ENCODE peak calls at places on chromosomes 13 and 19, in six cellular contexts. V is GM12864, U is psoas muscle, F is endothelial cell of umbilical vein, I is bronchial epithelial cell, T is mesothelial cell of epicardium. D is an unnamed sample.
A peak's percentile ranks its signal among the peaks of the same experiment; 100 is the strongest.

GRCh38 chr13:99339736-99340392 is 32.7 kb upstream of the GPR183 start:
- DNase-seq in V (no peak), U (no peak), F (no peak), I (peak; percentile 22), T (no peak), D (no peak)

GRCh38 chr19:14683439-14683838 is 6.4 kb upstream of the ZNF333 start:
- DNase-seq in V (no peak), U (no peak), F (no peak), I (no peak), T (no peak), D (no peak)

GRCh38 chr19:51034704-51035103 is at the start of gene KLK12:
- DNase-seq in V (no peak), U (no peak), F (no peak), I (no peak), T (no peak), D (no peak)

GRCh38 chr13:46119883-46120614 is 15.2 kb upstream of the CPB2 start:
- DNase-seq in V (no peak), U (no peak), F (peak; percentile 73), I (peak; percentile 52), T (peak; percentile 57), D (no peak)

GRCh38 chr13:82661126-82661525 is 1221.1 kb downstream of the SLITRK1 start:
- DNase-seq in V (no peak), U (no peak), F (no peak), I (no peak), T (no peak), D (no peak)

GRCh38 chr13:68481130-68481529 is 1251.0 kb upstream of the PCDH9 start:
- DNase-seq in V (no peak), U (no peak), F (no peak), I (no peak), T (no peak), D (no peak)

GRCh38 chr13:49844191-49844590 is 51.7 kb upstream of the KPNA3 start:
- DNase-seq in V (no peak), U (no peak), F (no peak), I (no peak), T (no peak), D (no peak)

GRCh38 chr13:40401911-40402776 is 264.3 kb downstream of the FOXO1 start:
- DNase-seq in V (peak; percentile 64), U (peak; percentile 98), F (peak; percentile 93), I (peak; percentile 86), T (peak; percentile 76), D (peak; percentile 23)

GRCh38 chr19:38448225-38448624 is 14.7 kb downstream of the RYR1 start:
- DNase-seq in V (no peak), U (no peak), F (no peak), I (no peak), T (no peak), D (no peak)

GRCh38 chr13:35917252-35917941 is 213.8 kb downstream of the DCLK1 start:
- DNase-seq in V (no peak), U (no peak), F (no peak), I (no peak), T (no peak), D (no peak)

GRCh38 chr13:93700115-93700514 is 473.5 kb downstream of the GPC6 start:
- DNase-seq in V (no peak), U (no peak), F (no peak), I (no peak), T (no peak), D (no peak)

GRCh38 chr13:20193142-20193923 is 595 bp upstream of the GJB2 start:
- DNase-seq in V (no peak), U (no peak), F (no peak), I (no peak), T (peak; percentile 44), D (no peak)

GRCh38 chr19:18895038-18895827 is 725 bp downstream of the CERS1 start:
- DNase-seq in V (no peak), U (peak; percentile 57), F (peak; percentile 42), I (no peak), T (no peak), D (no peak)

GRCh38 chr13:42971670-42972355 is 20.2 kb downstream of the EPSTI1 start:
- DNase-seq in V (no peak), U (no peak), F (no peak), I (no peak), T (no peak), D (no peak)

GRCh38 chr19:54473071-54473941 is at the start of gene CDC42EP5:
- DNase-seq in V (no peak), U (peak; percentile 78), F (peak; percentile 90), I (peak; percentile 51), T (peak; percentile 90), D (no peak)

GRCh38 chr19:34151439-34151838 is 20.9 kb upstream of the LSM14A start:
- DNase-seq in V (no peak), U (no peak), F (no peak), I (no peak), T (no peak), D (no peak)

GRCh38 chr13:100946588-100946987 is 272.0 kb upstream of the TMTC4 start:
- DNase-seq in V (no peak), U (no peak), F (no peak), I (no peak), T (no peak), D (no peak)

GRCh38 chr13:32059511-32059984 is 28.0 kb downstream of the FRY start:
- DNase-seq in V (no peak), U (no peak), F (no peak), I (no peak), T (no peak), D (no peak)

GRCh38 chr13:52432456-52432855 is 18.0 kb downstream of the VPS36 start:
- DNase-seq in V (no peak), U (no peak), F (no peak), I (no peak), T (no peak), D (no peak)

GRCh38 chr13:98436379-98436909 is 140.5 kb downstream of the STK24 start:
- DNase-seq in V (no peak), U (no peak), F (no peak), I (no peak), T (no peak), D (no peak)

GRCh38 chr13:20831933-20832332 is 58.2 kb upstream of the EEF1AKMT1 start:
- DNase-seq in V (no peak), U (no peak), F (no peak), I (no peak), T (no peak), D (no peak)

GRCh38 chr13:68588623-68589022 is 1358.5 kb upstream of the PCDH9 start:
- DNase-seq in V (peak; percentile 16), U (no peak), F (no peak), I (no peak), T (no peak), D (no peak)

GRCh38 chr19:45598267-45599011 is 3.6 kb downstream of the GPR4 start:
- DNase-seq in V (no peak), U (no peak), F (peak; percentile 63), I (no peak), T (no peak), D (no peak)

DNA sequence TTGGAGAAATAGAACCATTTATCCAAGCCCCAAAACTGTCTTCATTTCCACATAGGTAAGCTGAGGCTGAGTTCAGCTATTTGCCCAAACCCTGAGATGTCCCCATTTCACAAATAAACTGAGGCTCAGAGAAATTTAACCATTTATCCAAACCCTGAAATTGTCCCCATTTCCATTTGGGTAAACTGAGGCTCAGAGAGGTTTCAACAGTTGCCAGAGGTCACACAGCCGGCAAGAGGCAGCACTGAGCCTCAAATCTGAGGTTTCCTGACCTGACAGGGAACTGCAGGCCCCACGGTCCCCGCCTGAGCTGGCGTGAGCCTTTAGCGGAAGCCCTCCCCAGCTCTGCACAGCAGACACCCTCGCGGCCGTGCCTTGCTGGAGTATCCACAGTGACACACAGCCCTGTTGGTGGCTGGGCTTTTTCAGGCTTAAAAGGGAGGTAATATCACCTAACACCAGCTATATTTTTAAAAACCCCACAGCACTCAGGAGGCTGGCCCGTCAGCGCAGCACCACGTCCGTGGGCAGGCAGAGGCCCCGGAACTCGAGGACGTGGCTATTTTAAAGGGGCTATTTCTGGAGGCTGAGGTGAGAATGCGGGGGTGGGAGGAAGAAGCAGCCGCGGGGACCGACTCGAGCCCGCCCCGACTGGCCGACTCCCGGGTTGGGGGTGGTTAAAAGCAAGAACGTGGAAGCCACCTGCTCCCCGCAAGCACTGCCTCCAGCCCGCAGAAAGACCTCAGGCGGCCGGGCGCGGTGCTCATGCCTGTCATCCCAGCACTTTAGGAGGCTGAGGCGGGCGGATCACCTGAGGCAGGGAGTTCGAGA is 18.5 kb downstream of the PTPRS start:
- DNase-seq in V (peak; percentile 74), U (no peak), F (no peak), I (no peak), T (no peak), D (peak; percentile 30)
- TF ChIP-seq CTCF in V (peak; percentile 50), U (no peak), F (no peak), I (no peak), T (no peak), D (no peak)

DNA sequence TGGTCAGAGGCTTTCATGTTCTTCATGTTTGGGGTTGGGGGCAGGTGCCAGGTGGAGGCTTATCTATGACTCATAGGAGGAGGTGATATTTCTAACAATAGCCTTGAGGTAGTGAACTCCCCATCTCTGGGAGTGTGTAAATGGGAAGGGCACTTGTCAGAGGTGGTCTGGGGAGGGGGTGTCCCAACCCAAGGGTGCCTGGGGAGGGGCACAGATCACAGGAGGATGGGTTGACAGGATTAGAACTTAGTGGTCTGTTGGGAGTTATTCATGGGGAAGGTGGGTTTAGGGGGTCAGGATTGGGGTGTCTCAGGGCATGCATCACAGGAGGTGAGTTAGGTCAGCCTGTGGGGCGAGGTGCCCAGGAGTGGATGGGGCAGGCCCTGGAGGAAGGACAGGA is 1.6 kb downstream of the ACTL9 start:
- DNase-seq in V (no peak), U (no peak), F (no peak), I (no peak), T (no peak), D (no peak)
- TF ChIP-seq CTCF in V (no peak), U (no peak), F (no peak), I (no peak), T (no peak), D (no peak)

DNA sequence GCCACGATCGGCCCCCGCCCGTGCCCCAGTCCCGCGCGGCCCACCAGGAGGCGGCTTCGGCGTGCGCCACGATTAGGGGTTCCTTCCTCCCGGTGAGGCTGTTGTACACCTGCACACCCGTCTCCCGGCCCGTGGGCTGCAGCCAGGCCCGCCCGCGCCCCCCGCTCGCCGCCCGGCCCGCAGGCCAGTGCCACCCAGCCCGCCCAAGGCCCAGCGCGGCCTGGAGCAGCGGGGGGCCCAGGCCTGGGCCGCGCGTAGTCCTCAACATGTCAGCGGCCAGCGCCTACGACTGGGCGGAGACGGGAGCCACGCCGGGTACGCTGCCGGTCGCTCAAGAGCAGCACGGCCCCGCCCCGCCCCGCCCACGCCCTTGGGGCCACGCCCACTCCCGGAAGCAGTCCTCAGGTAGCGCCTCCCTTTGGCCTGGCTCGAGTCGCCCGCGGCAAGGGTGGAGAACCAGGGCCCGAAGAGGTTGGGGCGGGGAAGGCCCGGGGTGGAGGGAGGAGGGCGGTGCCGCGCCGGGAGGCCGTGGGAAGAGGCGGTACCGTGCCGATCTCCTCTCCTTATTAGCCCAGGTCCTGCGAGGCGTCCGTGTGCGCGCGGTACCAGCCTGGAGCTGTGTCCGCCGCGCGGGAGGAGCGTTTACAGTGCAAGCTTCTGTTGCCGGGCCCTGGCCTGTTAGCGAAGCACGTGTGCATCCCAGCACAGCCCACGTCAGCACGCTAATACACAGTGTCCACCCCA is at the start of gene CARS2:
- DNase-seq in V (peak; percentile 83), U (peak; percentile 96), F (peak; percentile 94), I (peak; percentile 87), T (peak; percentile 89), D (peak; percentile 76)
- TF ChIP-seq CTCF in V (no peak), U (no peak), F (no peak), I (peak; percentile 4), T (no peak), D (no peak)

DNA sequence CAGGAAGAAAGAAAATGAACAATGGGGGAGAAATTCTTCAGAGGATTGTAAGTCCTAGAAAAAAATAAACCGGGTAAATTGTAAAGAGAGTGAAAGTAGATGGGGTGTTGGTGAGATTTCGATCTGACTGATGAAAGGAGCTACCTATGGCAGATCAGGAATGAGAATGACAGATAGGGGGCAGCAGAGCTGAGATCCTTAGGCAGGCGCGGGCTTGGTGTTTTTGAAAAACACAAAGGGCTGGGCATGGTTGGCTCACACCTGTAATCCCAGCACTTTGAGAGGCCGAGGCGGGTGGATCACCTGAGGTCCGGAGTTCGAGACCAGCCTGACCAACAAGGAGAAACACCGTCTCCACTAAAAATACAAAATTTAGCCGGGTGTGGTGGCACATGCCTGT is 1468.6 kb upstream of the SLC10A2 start:
- DNase-seq in V (no peak), U (no peak), F (no peak), I (no peak), T (no peak), D (no peak)
- TF ChIP-seq CTCF in V (no peak), U (no peak), F (no peak), I (peak; percentile 7), T (no peak), D (no peak)

D was measured in natural killer cell.